ENCODE peak calls at places on chromosomes 1 and 21, in six cellular contexts. One of them, this sample, is unnamed. For H3K4me1 and H3K36me3, the result is how much of the 10 kb centered on the place peaks cover.

GRCh38 chr1:111553199-111553598 is 49.8 kb upstream of the ADORA3 start:
- DNase-seq in ascending aorta: no peak
- DNase-seq in esophagus muscularis mucosa: peak
- DNase-seq in adrenal gland: no peak
- DNase-seq in right lobe of liver: no peak
- DNase-seq in transverse colon: no peak
- DNase-seq in this sample: no peak

GRCh38 chr1:33281554-33282303 is 25.4 kb downstream of the ZNF362 start:
- DNase-seq in right lobe of liver: no peak
- DNase-seq in adrenal gland: no peak
- DNase-seq in ascending aorta: no peak
- DNase-seq in transverse colon: no peak
- DNase-seq in esophagus muscularis mucosa: no peak
- DNase-seq in this sample: no peak

GRCh38 chr21:15826147-15826780 is 96.5 kb downstream of the USP25 start:
- DNase-seq in right lobe of liver: no peak
- DNase-seq in adrenal gland: peak
- DNase-seq in transverse colon: peak
- DNase-seq in esophagus muscularis mucosa: no peak
- DNase-seq in ascending aorta: no peak
- DNase-seq in this sample: peak

GRCh38 chr1:38740543-38740942 is 119.0 kb downstream of the RRAGC start:
- DNase-seq in transverse colon: no peak
- DNase-seq in esophagus muscularis mucosa: no peak
- DNase-seq in adrenal gland: no peak
- DNase-seq in right lobe of liver: no peak
- DNase-seq in ascending aorta: no peak
- DNase-seq in this sample: no peak

GRCh38 chr1:94795321-94795899 is 24.7 kb upstream of the SLC44A3 start:
- DNase-seq in esophagus muscularis mucosa: no peak
- DNase-seq in ascending aorta: no peak
- DNase-seq in adrenal gland: no peak
- DNase-seq in right lobe of liver: no peak
- DNase-seq in transverse colon: no peak
- DNase-seq in this sample: no peak

GRCh38 chr1:228697209-228698016 is 37.9 kb upstream of the RHOU start:
- DNase-seq in adrenal gland: peak
- DNase-seq in ascending aorta: peak
- DNase-seq in right lobe of liver: peak
- DNase-seq in esophagus muscularis mucosa: peak
- DNase-seq in transverse colon: peak
- DNase-seq in this sample: peak

GRCh38 chr1:18557621-18558465 is 72.8 kb upstream of the PAX7 start:
- DNase-seq in right lobe of liver: no peak
- DNase-seq in ascending aorta: no peak
- DNase-seq in adrenal gland: peak
- DNase-seq in transverse colon: peak
- DNase-seq in esophagus muscularis mucosa: no peak
- DNase-seq in this sample: peak

GRCh38 chr1:156359973-156360372 is 9.0 kb upstream of the RHBG start:
- DNase-seq in adrenal gland: peak
- DNase-seq in right lobe of liver: no peak
- DNase-seq in transverse colon: no peak
- DNase-seq in esophagus muscularis mucosa: no peak
- DNase-seq in ascending aorta: no peak
- DNase-seq in this sample: no peak

GRCh38 chr1:84883286-84883685 is 9.7 kb downstream of the LPAR3 start:
- DNase-seq in transverse colon: no peak
- DNase-seq in right lobe of liver: no peak
- DNase-seq in ascending aorta: no peak
- DNase-seq in esophagus muscularis mucosa: peak
- DNase-seq in adrenal gland: no peak
- DNase-seq in this sample: no peak

GRCh38 chr1:8384577-8384976 is 66.7 kb downstream of the SLC45A1 start:
- DNase-seq in adrenal gland: no peak
- DNase-seq in ascending aorta: no peak
- DNase-seq in esophagus muscularis mucosa: no peak
- DNase-seq in right lobe of liver: no peak
- DNase-seq in transverse colon: no peak
- DNase-seq in this sample: no peak

GRCh38 chr21:38773108-38774061 is 32.3 kb upstream of the ETS2 start:
- DNase-seq in adrenal gland: peak
- DNase-seq in right lobe of liver: no peak
- DNase-seq in ascending aorta: peak
- DNase-seq in esophagus muscularis mucosa: no peak
- DNase-seq in transverse colon: no peak
- DNase-seq in this sample: no peak

GRCh38 chr1:229390130-229390529 is 43.8 kb downstream of the ACTA1 start:
- DNase-seq in right lobe of liver: no peak
- DNase-seq in adrenal gland: no peak
- DNase-seq in ascending aorta: no peak
- DNase-seq in esophagus muscularis mucosa: no peak
- DNase-seq in transverse colon: no peak
- DNase-seq in this sample: no peak

GRCh38 chr21:40041446-40041845 is 174.2 kb downstream of the PCP4 start:
- DNase-seq in transverse colon: no peak
- DNase-seq in esophagus muscularis mucosa: no peak
- DNase-seq in right lobe of liver: no peak
- DNase-seq in adrenal gland: no peak
- DNase-seq in ascending aorta: no peak
- DNase-seq in this sample: no peak

GRCh38 chr1:73674945-73675561 is 522.9 kb downstream of the LRRIQ3 start:
- DNase-seq in adrenal gland: no peak
- DNase-seq in esophagus muscularis mucosa: no peak
- DNase-seq in ascending aorta: no peak
- DNase-seq in transverse colon: no peak
- DNase-seq in right lobe of liver: no peak
- DNase-seq in this sample: no peak

GRCh38 chr1:212699839-212700596 is at the start of gene BATF3:
- DNase-seq in right lobe of liver: peak
- DNase-seq in ascending aorta: peak
- DNase-seq in transverse colon: peak
- DNase-seq in adrenal gland: peak
- DNase-seq in esophagus muscularis mucosa: no peak
- DNase-seq in this sample: peak

GRCh38 chr1:22317920-22318243 is 133.8 kb upstream of the ZBTB40 start:
- DNase-seq in adrenal gland: no peak
- DNase-seq in esophagus muscularis mucosa: no peak
- DNase-seq in right lobe of liver: no peak
- DNase-seq in transverse colon: no peak
- DNase-seq in ascending aorta: no peak
- DNase-seq in this sample: no peak

GRCh38 chr1:40267767-40268187 is 9.7 kb downstream of the ZMPSTE24 start:
- DNase-seq in transverse colon: no peak
- DNase-seq in adrenal gland: peak
- DNase-seq in esophagus muscularis mucosa: no peak
- DNase-seq in right lobe of liver: no peak
- DNase-seq in ascending aorta: no peak
- DNase-seq in this sample: no peak

GRCh38 chr1:178047403-178048093 is 46.4 kb upstream of the RASAL2 start:
- DNase-seq in esophagus muscularis mucosa: no peak
- DNase-seq in transverse colon: no peak
- DNase-seq in ascending aorta: no peak
- DNase-seq in adrenal gland: no peak
- DNase-seq in right lobe of liver: no peak
- DNase-seq in this sample: no peak

GRCh38 chr21:42187976-42188653 is 30.8 kb upstream of the ABCG1 start:
- DNase-seq in adrenal gland: peak
- DNase-seq in right lobe of liver: peak
- DNase-seq in ascending aorta: no peak
- DNase-seq in transverse colon: peak
- DNase-seq in esophagus muscularis mucosa: peak
- DNase-seq in this sample: peak

GRCh38 chr1:3564921-3565831 is 46.1 kb downstream of the MEGF6 start:
- DNase-seq in right lobe of liver: no peak
- DNase-seq in ascending aorta: no peak
- DNase-seq in esophagus muscularis mucosa: no peak
- DNase-seq in transverse colon: no peak
- DNase-seq in adrenal gland: peak
- DNase-seq in this sample: no peak

GRCh38 chr1:52955129-52955970 is 28.3 kb downstream of the SCP2 start:
- DNase-seq in right lobe of liver: no peak
- DNase-seq in adrenal gland: peak
- DNase-seq in esophagus muscularis mucosa: no peak
- DNase-seq in ascending aorta: no peak
- DNase-seq in transverse colon: no peak
- DNase-seq in this sample: no peak

GRCh38 chr1:44947060-44947773 is 39.2 kb downstream of the EIF2B3 start:
- DNase-seq in esophagus muscularis mucosa: no peak
- DNase-seq in right lobe of liver: no peak
- DNase-seq in ascending aorta: no peak
- DNase-seq in transverse colon: no peak
- DNase-seq in adrenal gland: peak
- DNase-seq in this sample: no peak

GRCh38 chr1:53693361-53693760 is 45.6 kb downstream of the GLIS1 start:
- DNase-seq in esophagus muscularis mucosa: no peak
- DNase-seq in ascending aorta: no peak
- DNase-seq in right lobe of liver: no peak
- DNase-seq in adrenal gland: no peak
- DNase-seq in transverse colon: no peak
- DNase-seq in this sample: no peak

GRCh38 chr1:117120774-117121588 is 568 bp downstream of the TRIM45 start:
- DNase-seq in adrenal gland: no peak
- DNase-seq in right lobe of liver: no peak
- DNase-seq in transverse colon: no peak
- DNase-seq in ascending aorta: no peak
- DNase-seq in esophagus muscularis mucosa: no peak
- DNase-seq in this sample: peak

GRCh38 chr1:157849229-157849875 is 7.7 kb upstream of the CD5L start:
- DNase-seq in ascending aorta: no peak
- DNase-seq in esophagus muscularis mucosa: no peak
- DNase-seq in adrenal gland: no peak
- DNase-seq in right lobe of liver: no peak
- DNase-seq in transverse colon: no peak
- DNase-seq in this sample: no peak

GRCh38 chr21:19049567-19049966 is 646.0 kb upstream of the TMPRSS15 start:
- DNase-seq in transverse colon: no peak
- DNase-seq in esophagus muscularis mucosa: no peak
- DNase-seq in right lobe of liver: no peak
- DNase-seq in adrenal gland: no peak
- DNase-seq in ascending aorta: no peak
- DNase-seq in this sample: no peak

GRCh38 chr1:10874351-10874750 is 77.9 kb upstream of the CASZ1 start:
- DNase-seq in ascending aorta: no peak
- DNase-seq in right lobe of liver: no peak
- DNase-seq in adrenal gland: no peak
- DNase-seq in esophagus muscularis mucosa: no peak
- DNase-seq in transverse colon: no peak
- DNase-seq in this sample: no peak

GRCh38 chr1:55195523-55196233 is 19.5 kb downstream of the USP24 start:
- DNase-seq in esophagus muscularis mucosa: no peak
- DNase-seq in adrenal gland: no peak
- DNase-seq in ascending aorta: no peak
- DNase-seq in transverse colon: no peak
- DNase-seq in right lobe of liver: no peak
- DNase-seq in this sample: no peak

GRCh38 chr1:16180291-16180824 is 24.5 kb upstream of the EPHA2 start:
- DNase-seq in ascending aorta: no peak
- DNase-seq in esophagus muscularis mucosa: no peak
- DNase-seq in transverse colon: no peak
- DNase-seq in adrenal gland: no peak
- DNase-seq in right lobe of liver: no peak
- DNase-seq in this sample: no peak

GRCh38 chr1:239428311-239428710 is 41.9 kb downstream of the CHRM3 start:
- DNase-seq in right lobe of liver: no peak
- DNase-seq in adrenal gland: no peak
- DNase-seq in transverse colon: no peak
- DNase-seq in esophagus muscularis mucosa: no peak
- DNase-seq in ascending aorta: no peak
- DNase-seq in this sample: no peak

GRCh38 chr1:228148971-228149340 is 774 bp upstream of the GJC2 start:
- DNase-seq in esophagus muscularis mucosa: no peak
- DNase-seq in right lobe of liver: no peak
- DNase-seq in ascending aorta: no peak
- DNase-seq in adrenal gland: no peak
- DNase-seq in transverse colon: no peak
- DNase-seq in this sample: no peak

DNA sequence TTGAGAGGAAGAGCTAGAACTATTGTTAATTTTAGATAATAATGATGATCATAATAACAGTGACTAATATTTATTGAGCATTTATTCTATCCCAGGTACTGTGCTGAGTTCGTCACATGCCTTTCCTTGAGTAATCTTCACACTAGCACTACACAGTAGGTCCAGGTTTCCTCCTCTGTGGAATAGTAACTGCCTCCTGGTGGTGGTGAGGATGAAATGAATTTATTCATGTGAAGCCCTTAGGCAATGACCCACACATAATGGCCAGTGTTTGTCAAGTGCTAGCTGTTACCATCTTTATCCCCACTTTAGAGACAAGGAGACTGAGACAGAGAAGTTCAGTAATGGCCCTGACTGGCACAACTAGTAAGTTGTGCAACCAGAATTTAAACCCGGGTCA is 5.9 kb downstream of the NIPAL3 start:
- DNase-seq in ascending aorta: no peak
- DNase-seq in adrenal gland: no peak
- DNase-seq in transverse colon: no peak
- DNase-seq in esophagus muscularis mucosa: no peak
- DNase-seq in right lobe of liver: no peak
- DNase-seq in this sample: no peak
- TF ChIP-seq CTCF in ascending aorta: no peak
- TF ChIP-seq CTCF in adrenal gland: no peak
- TF ChIP-seq CTCF in transverse colon: no peak
- TF ChIP-seq CTCF in esophagus muscularis mucosa: no peak
- TF ChIP-seq CTCF in right lobe of liver: no peak
- TF ChIP-seq CTCF in this sample: no peak

GRCh38 chr1:208100906-208101305 is 143.3 kb downstream of the PLXNA2 start:
- DNase-seq in transverse colon: no peak
- DNase-seq in adrenal gland: no peak
- DNase-seq in ascending aorta: no peak
- DNase-seq in right lobe of liver: no peak
- DNase-seq in esophagus muscularis mucosa: no peak
- DNase-seq in this sample: no peak
- H3K4me1 ChIP-seq in transverse colon: under half
- H3K4me1 ChIP-seq in adrenal gland: under half
- H3K4me1 ChIP-seq in ascending aorta: under half
- H3K4me1 ChIP-seq in right lobe of liver: under half
- H3K4me1 ChIP-seq in esophagus muscularis mucosa: under half
- H3K4me1 ChIP-seq in this sample: under half

DNA sequence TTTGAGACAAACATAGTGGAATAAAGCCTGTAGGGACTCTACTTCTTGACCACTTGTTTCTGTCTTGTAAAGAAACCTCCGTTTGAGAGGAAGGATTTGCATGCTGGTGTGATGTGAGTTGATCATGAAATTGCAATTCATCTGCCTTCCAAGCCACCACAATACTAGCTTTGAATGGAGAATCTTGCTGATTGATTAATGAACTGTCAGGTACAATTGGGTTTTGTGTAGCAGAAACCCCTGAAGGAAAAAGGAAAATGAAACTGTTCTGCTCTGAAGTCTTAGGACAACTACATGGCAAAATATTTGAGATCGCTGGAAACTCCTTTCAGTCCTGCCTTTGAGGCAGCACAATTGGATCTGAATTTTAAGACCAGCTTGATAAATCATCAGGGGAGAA is 90.7 kb downstream of the VPS13D start:
- DNase-seq in right lobe of liver: no peak
- DNase-seq in ascending aorta: no peak
- DNase-seq in esophagus muscularis mucosa: no peak
- DNase-seq in adrenal gland: no peak
- DNase-seq in transverse colon: no peak
- DNase-seq in this sample: no peak
- H3K36me3 ChIP-seq in right lobe of liver: under half
- H3K36me3 ChIP-seq in ascending aorta: half or more
- H3K36me3 ChIP-seq in esophagus muscularis mucosa: half or more
- H3K36me3 ChIP-seq in adrenal gland: under half
- H3K36me3 ChIP-seq in transverse colon: under half
- H3K36me3 ChIP-seq in this sample: under half

GRCh38 chr1:67723126-67723525 is 38.1 kb downstream of the GADD45A start:
- DNase-seq in esophagus muscularis mucosa: no peak
- DNase-seq in adrenal gland: no peak
- DNase-seq in ascending aorta: no peak
- DNase-seq in transverse colon: no peak
- DNase-seq in right lobe of liver: no peak
- DNase-seq in this sample: no peak
- TF ChIP-seq CTCF in esophagus muscularis mucosa: no peak
- TF ChIP-seq CTCF in adrenal gland: no peak
- TF ChIP-seq CTCF in ascending aorta: no peak
- TF ChIP-seq CTCF in transverse colon: no peak
- TF ChIP-seq CTCF in right lobe of liver: no peak
- TF ChIP-seq CTCF in this sample: no peak

This sample was measured in mucosa of descending colon.